ENCODE peak calls at places on chromosomes 4 and X, in eight cellular contexts. Z is RCC 7860; B is NCI-H1930; J is NCI-H1417; Y is activated T-helper 1 cell treated with anti-CD3 and anti-CD28 coated beads, Interleukin-2, amount 50 U/mL, for 16 hours; T is adipocyte; N is SJSA1; M is stimulated activated naive CD8-positive, alpha-beta T cell treated with anti-CD3 and anti-CD28 coated beads, Interleukin-15, Interleukin-2, amounts not matched to agents 100 U/mL and 50 U/mL, for 24 hours. S is an unnamed sample.

GRCh38 chr4:149785686-149786431 is 29.8 kb downstream of the IQCM start:
- DNase-seq in M (no peak), J (no peak), N (peak; percentile 38), B (no peak), Z (no peak), T (peak; percentile 64), Y (no peak), S (no peak)

GRCh38 chr4:85166318-85166717 is 199.8 kb upstream of the WDFY3 start:
- DNase-seq in M (no peak), T (no peak), Y (no peak), B (no peak), J (peak; percentile 37), N (no peak), Z (no peak), S (no peak)

GRCh38 chrX:1190596-1191145 is 21.8 kb downstream of the CRLF2 start:
- DNase-seq in Z (no peak), M (no peak), T (no peak), Y (no peak), B (no peak), J (no peak), N (no peak), S (no peak)

GRCh38 chrX:129737921-129738320 is 858 bp upstream of the XPNPEP2 start:
- DNase-seq in Z (no peak), M (no peak), N (no peak), B (no peak), T (peak; percentile 52), Y (no peak), J (no peak), S (no peak)

GRCh38 chr4:133148690-133149363 is at the start of gene PCDH10:
- DNase-seq in B (peak; percentile 79), N (peak; percentile 34), J (peak; percentile 96), T (peak; percentile 99), M (peak; percentile 61), Y (no peak), Z (peak; percentile 66), S (peak; percentile 94)

GRCh38 chrX:140948827-140949226 is 53.6 kb upstream of the SPANXB1 start:
- DNase-seq in N (no peak), J (peak; percentile 40), Y (no peak), B (no peak), T (no peak), M (no peak), Z (no peak), S (no peak)

GRCh38 chr4:40837094-40837870 is 87.5 kb downstream of the NSUN7 start:
- DNase-seq in N (no peak), Z (no peak), J (no peak), T (no peak), B (no peak), M (no peak), Y (no peak), S (no peak)

GRCh38 chrX:154026136-154026806 is 6.6 kb upstream of the IRAK1 start:
- DNase-seq in M (no peak), B (no peak), N (no peak), Z (no peak), J (no peak), Y (no peak), T (no peak), S (no peak)

GRCh38 chrX:54076903-54077302 is 32.6 kb upstream of the PHF8 start:
- DNase-seq in B (no peak), Y (no peak), T (peak; percentile 65), J (no peak), N (no peak), M (no peak), Z (peak; percentile 13), S (no peak)

GRCh38 chrX:23634181-23634580 is 33.1 kb upstream of the PRDX4 start:
- DNase-seq in Y (no peak), T (peak; percentile 4), J (peak; percentile 26), B (no peak), N (no peak), Z (no peak), M (no peak), S (no peak)

GRCh38 chrX:95626748-95627147 is 1057.9 kb upstream of the DIAPH2 start:
- DNase-seq in N (no peak), Y (no peak), B (no peak), Z (no peak), J (no peak), M (no peak), T (no peak), S (no peak)

GRCh38 chrX:110588164-110588563 is 207.5 kb downstream of the CHRDL1 start:
- DNase-seq in B (no peak), Z (no peak), Y (no peak), T (no peak), N (no peak), J (peak; percentile 89), M (no peak), S (no peak)

GRCh38 chr4:153257151-153257620 is 52.9 kb downstream of the TRIM2 start:
- DNase-seq in Z (no peak), M (peak; percentile 39), Y (no peak), T (peak; percentile 83), N (peak; percentile 48), J (peak; percentile 60), B (peak; percentile 56), S (no peak)

GRCh38 chr4:47238697-47239096 is 207.3 kb downstream of the GABRB1 start:
- DNase-seq in B (no peak), J (no peak), M (no peak), T (peak; percentile 66), Y (no peak), N (no peak), Z (no peak), S (no peak)

GRCh38 chr4:168784786-168785461 is 225.1 kb downstream of the CBR4 start:
- DNase-seq in Z (no peak), M (no peak), B (no peak), N (no peak), T (no peak), J (no peak), Y (no peak), S (no peak)

GRCh38 chr4:150078996-150079581 is 844 bp downstream of the DCLK2 start:
- DNase-seq in J (peak; percentile 91), T (peak; percentile 67), Z (peak; percentile 8), M (peak; percentile 20), N (no peak), Y (no peak), B (peak; percentile 9), S (peak; percentile 41)

GRCh38 chrX:19672211-19672814 is 157.0 kb upstream of the MAP3K15 start:
- DNase-seq in M (no peak), Z (peak; percentile 63), Y (no peak), N (no peak), B (no peak), T (no peak), J (no peak), S (no peak)

GRCh38 chr4:87360338-87360935 is 30.6 kb downstream of the HSD17B11 start:
- DNase-seq in B (no peak), Y (no peak), T (no peak), M (no peak), N (no peak), Z (no peak), J (no peak), S (no peak)

GRCh38 chrX:15468036-15468435 is 25.1 kb downstream of the PIR start:
- DNase-seq in Z (no peak), T (peak; percentile 82), N (peak; percentile 4), B (no peak), J (peak; percentile 67), Y (no peak), M (no peak), S (no peak)

GRCh38 chrX:24468245-24468644 is 3.2 kb downstream of the PDK3 start:
- DNase-seq in N (no peak), M (no peak), Y (no peak), J (no peak), Z (no peak), T (no peak), B (no peak), S (no peak)

GRCh38 chr4:182306792-182307507 is 63.7 kb downstream of the TENM3 start:
- DNase-seq in Y (no peak), M (no peak), Z (peak; percentile 28), B (no peak), T (peak; percentile 90), N (peak; percentile 10), J (peak; percentile 63), S (no peak)

GRCh38 chr4:7048642-7049041 is 5.5 kb downstream of the TADA2B start:
- DNase-seq in J (no peak), Y (no peak), N (no peak), B (no peak), T (no peak), M (no peak), Z (no peak), S (no peak)

GRCh38 chr4:40586034-40586433 is 43.6 kb downstream of the RBM47 start:
- DNase-seq in Y (no peak), T (no peak), M (no peak), N (no peak), J (no peak), B (no peak), Z (no peak), S (no peak)

GRCh38 chr4:150242820-150243458 is 164.7 kb downstream of the DCLK2 start:
- DNase-seq in Z (no peak), N (peak; percentile 47), B (no peak), J (peak; percentile 63), M (no peak), T (peak; percentile 77), Y (no peak), S (peak; percentile 45)

GRCh38 chr4:66094070-66094469 is 423.8 kb upstream of the EPHA5 start:
- DNase-seq in M (no peak), B (no peak), Y (no peak), T (no peak), Z (no peak), N (no peak), J (no peak), S (no peak)

GRCh38 chrX:88397551-88397950 is 349.5 kb upstream of the CPXCR1 start:
- DNase-seq in Y (no peak), M (no peak), B (no peak), Z (no peak), N (no peak), T (no peak), J (no peak), S (no peak)

GRCh38 chr4:182010876-182011275 is 232.3 kb upstream of the TENM3 start:
- DNase-seq in J (no peak), Y (no peak), Z (no peak), T (peak; percentile 14), M (no peak), B (no peak), N (no peak), S (no peak)

GRCh38 chr4:45629717-45630116 is 494.1 kb downstream of the GABRG1 start:
- DNase-seq in M (no peak), Y (no peak), B (no peak), T (no peak), Z (no peak), N (no peak), J (no peak), S (no peak)

GRCh38 chr4:152385551-152385950 is 150.3 kb downstream of the FBXW7 start:
- DNase-seq in Z (no peak), T (peak; percentile 60), J (peak; percentile 21), Y (no peak), M (no peak), N (no peak), B (no peak), S (no peak)

GRCh38 chr4:76208005-76208765 is 5.4 kb downstream of the SCARB2 start:
- DNase-seq in T (peak; percentile 88), Z (peak; percentile 78), J (peak; percentile 71), N (peak; percentile 67), Y (no peak), M (no peak), B (no peak), S (peak; percentile 78)

GRCh38 chr4:78545275-78546246 is 6.0 kb upstream of the ANXA3 start:
- DNase-seq in N (no peak), T (peak; percentile 45), B (no peak), Y (no peak), M (no peak), Z (no peak), J (no peak), S (no peak)

GRCh38 chr4:142434519-142435224 is 411.4 kb downstream of the INPP4B start:
- DNase-seq in Z (no peak), J (no peak), T (no peak), Y (no peak), M (no peak), N (no peak), B (no peak), S (no peak)

GRCh38 chrX:139204903-139205667 is 325.5 kb upstream of the F9 start:
- DNase-seq in M (peak; percentile 8), N (peak; percentile 61), T (peak; percentile 1), Y (no peak), B (peak; percentile 55), J (peak; percentile 45), Z (no peak), S (peak; percentile 15)

GRCh38 chr4:121189811-121190210 is 25.7 kb upstream of the TNIP3 start:
- DNase-seq in B (no peak), M (peak; percentile 43), N (no peak), T (no peak), Z (no peak), Y (peak; percentile 25), J (no peak), S (no peak)

S was measured in ovary.